ENCODE peak calls at places on chromosomes 4 and X, in six cellular contexts. I, A, R, X, N and O are unnamed samples.
A peak's percentile ranks its signal among the peaks of the same experiment; 100 is the strongest.

GRCh38 chr4:3470244-3471097 is 7.4 kb downstream of the DOK7 start:
- DNase-seq in I (no peak), A (no peak), R (no peak), X (peak; percentile 2), N (peak; percentile 67), O (no peak)

GRCh38 chr4:91064157-91064853 is 937.1 kb downstream of the CCSER1 start:
- DNase-seq in I (no peak), A (no peak), R (peak; percentile 7), X (peak; percentile 80), N (no peak), O (peak; percentile 98)

GRCh38 chr4:168822481-168822880 is 187.6 kb downstream of the CBR4 start:
- DNase-seq in I (no peak), A (no peak), R (no peak), X (peak; percentile 42), N (no peak), O (no peak)

GRCh38 chr4:7393491-7394183 is 41.1 kb downstream of the PSAPL1 start:
- DNase-seq in I (no peak), A (no peak), R (no peak), X (no peak), N (peak; percentile 59), O (peak; percentile 54)

GRCh38 chrX:10098235-10098819 is 58.4 kb upstream of the CLCN4 start:
- DNase-seq in I (no peak), A (no peak), R (no peak), X (no peak), N (no peak), O (no peak)

GRCh38 chr4:125726121-125726520 is 411.4 kb downstream of the FAT4 start:
- DNase-seq in I (no peak), A (no peak), R (no peak), X (no peak), N (no peak), O (no peak)

GRCh38 chr4:27048350-27049100 is 187.9 kb downstream of the STIM2 start:
- DNase-seq in I (no peak), A (no peak), R (no peak), X (peak; percentile 18), N (no peak), O (no peak)

GRCh38 chr4:17812801-17813200 is 2.0 kb downstream of the NCAPG start:
- DNase-seq in I (no peak), A (no peak), R (no peak), X (no peak), N (no peak), O (no peak)

GRCh38 chr4:8916251-8916913 is 44.7 kb upstream of the HMX1 start:
- DNase-seq in I (no peak), A (no peak), R (no peak), X (no peak), N (peak; percentile 48), O (peak; percentile 47)

GRCh38 chr4:1793496-1793840 is 375 bp downstream of the FGFR3 start:
- DNase-seq in I (no peak), A (no peak), R (no peak), X (peak; percentile 73), N (no peak), O (peak; percentile 73)

GRCh38 chrX:47143894-47144625 is 442 bp downstream of the NDUFB11 start:
- DNase-seq in I (peak; percentile 64), A (peak; percentile 30), R (no peak), X (peak; percentile 61), N (no peak), O (no peak)

GRCh38 chr4:46992338-46992737 is 1.0 kb downstream of the GABRA4 start:
- DNase-seq in I (no peak), A (no peak), R (no peak), X (peak; percentile 4), N (peak; percentile 70), O (no peak)

GRCh38 chrX:44092778-44093177 is 119.6 kb upstream of the NDP start:
- DNase-seq in I (no peak), A (no peak), R (peak; percentile 15), X (no peak), N (no peak), O (no peak)

GRCh38 chr4:121648518-121648917 is 48.3 kb downstream of the ANXA5 start:
- DNase-seq in I (no peak), A (no peak), R (no peak), X (no peak), N (no peak), O (peak; percentile 78)

GRCh38 chr4:6308890-6309643 is 39.4 kb downstream of the WFS1 start:
- DNase-seq in I (no peak), A (no peak), R (peak; percentile 79), X (peak; percentile 83), N (peak; percentile 84), O (peak; percentile 90)

GRCh38 chrX:44874481-44875184 is 1.6 kb downstream of the KDM6A start:
- DNase-seq in I (no peak), A (no peak), R (no peak), X (peak; percentile 48), N (no peak), O (peak; percentile 57)

GRCh38 chr4:145609494-145610427 is 9.4 kb upstream of the MMAA start:
- DNase-seq in I (peak; percentile 9), A (peak; percentile 71), R (peak; percentile 58), X (peak; percentile 60), N (peak; percentile 65), O (peak; percentile 62)

GRCh38 chrX:12975670-12975965 is 708 bp downstream of the TMSB4X start:
- DNase-seq in I (no peak), A (no peak), R (no peak), X (peak; percentile 78), N (no peak), O (no peak)

GRCh38 chr4:1211371-1211770 is 37.6 kb downstream of the CTBP1 start:
- DNase-seq in I (no peak), A (no peak), R (no peak), X (no peak), N (peak; percentile 63), O (no peak)

GRCh38 chr4:168630445-168631187 is 133.8 kb downstream of the PALLD start:
- DNase-seq in I (no peak), A (no peak), R (no peak), X (no peak), N (no peak), O (peak; percentile 65)